ENCODE peak calls at places on chromosomes 12 and 14, in nine cellular contexts. V is fibroblast of lung, R is GM23248, A is coronary artery, D is cardiac fibroblast, H is mesenchymal stem cell, L is uterus, I is transverse colon, O is kidney. C is an unnamed sample.

GRCh38 chr14:103401223-103402214 is 16.3 kb downstream of the MARK3 start:
- DNase-seq in V (peak), R (peak), A (no peak), D (peak), H (peak), L (no peak), I (no peak), O (no peak), C (peak)

GRCh38 chr12:42236017-42236416 is 2.0 kb downstream of the YAF2 start:
- DNase-seq in V (peak), R (peak), A (no peak), D (no peak), H (no peak), L (no peak), I (no peak), O (no peak), C (no peak)

GRCh38 chr12:87518508-87518907 is 510.7 kb downstream of the C12orf50 start:
- DNase-seq in V (peak), R (no peak), A (no peak), D (peak), H (no peak), L (no peak), I (no peak), O (no peak), C (peak)

GRCh38 chr12:109949089-109949488 is 47.1 kb downstream of the GIT2 start:
- DNase-seq in V (peak), R (peak), A (no peak), D (peak), H (peak), L (no peak), I (no peak), O (no peak), C (peak)

GRCh38 chr12:6953417-6954315 is 2.5 kb downstream of the PTPN6 start:
- DNase-seq in V (peak), R (no peak), A (peak), D (peak), H (peak), L (no peak), I (peak), O (peak), C (no peak)

GRCh38 chr14:95233702-95234241 is 76.4 kb upstream of the DICER1 start:
- DNase-seq in V (no peak), R (no peak), A (no peak), D (peak), H (no peak), L (no peak), I (peak), O (peak), C (no peak)

GRCh38 chr14:102732924-102733323 is 44.3 kb upstream of the TRAF3 start:
- DNase-seq in V (no peak), R (no peak), A (no peak), D (no peak), H (no peak), L (no peak), I (no peak), O (no peak), C (no peak)

GRCh38 chr12:131988054-131988796 is 38.5 kb downstream of the EP400 start:
- DNase-seq in V (no peak), R (no peak), A (no peak), D (no peak), H (no peak), L (no peak), I (no peak), O (no peak), C (no peak)

GRCh38 chr12:62724947-62725447 is 210.0 kb downstream of the PPM1H start:
- DNase-seq in V (peak), R (peak), A (no peak), D (peak), H (peak), L (peak), I (peak), O (no peak), C (peak)

GRCh38 chr14:104289485-104289884 is 151.1 kb downstream of the KIF26A start:
- DNase-seq in V (no peak), R (no peak), A (no peak), D (no peak), H (no peak), L (no peak), I (no peak), O (peak), C (no peak)

GRCh38 chr12:114995891-114996290 is 311.9 kb upstream of the TBX3 start:
- DNase-seq in V (peak), R (peak), A (no peak), D (no peak), H (no peak), L (no peak), I (no peak), O (no peak), C (peak)

GRCh38 chr12:89345830-89346740 is 6.2 kb downstream of the DUSP6 start:
- DNase-seq in V (peak), R (peak), A (no peak), D (peak), H (peak), L (no peak), I (peak), O (no peak), C (peak)

GRCh38 chr12:22234561-22234960 is 99.9 kb downstream of the ST8SIA1 start:
- DNase-seq in V (peak), R (peak), A (no peak), D (peak), H (no peak), L (no peak), I (no peak), O (no peak), C (peak)

GRCh38 chr14:42214981-42215491 is 608.4 kb downstream of the LRFN5 start:
- DNase-seq in V (peak), R (peak), A (no peak), D (peak), H (peak), L (no peak), I (no peak), O (no peak), C (peak)

GRCh38 chr14:104746071-104746545 is 6.8 kb upstream of the SIVA1 start:
- DNase-seq in V (no peak), R (no peak), A (no peak), D (no peak), H (no peak), L (no peak), I (no peak), O (peak), C (no peak)

GRCh38 chr12:132662901-132663755 is 24.0 kb downstream of the POLE start:
- DNase-seq in V (no peak), R (no peak), A (no peak), D (no peak), H (no peak), L (no peak), I (no peak), O (no peak), C (no peak)

GRCh38 chr14:32426596-32427408 is 97.7 kb downstream of the AKAP6 start:
- DNase-seq in V (no peak), R (no peak), A (no peak), D (no peak), H (peak), L (no peak), I (no peak), O (no peak), C (no peak)

GRCh38 chr14:95127531-95127911 is 29.8 kb downstream of the DICER1 start:
- DNase-seq in V (no peak), R (no peak), A (no peak), D (no peak), H (no peak), L (no peak), I (no peak), O (no peak), C (no peak)

GRCh38 chr12:106183735-106184134 is 45.0 kb upstream of the NUAK1 start:
- DNase-seq in V (no peak), R (no peak), A (no peak), D (no peak), H (no peak), L (no peak), I (no peak), O (no peak), C (no peak)

GRCh38 chr12:541676-542289 is 82.0 kb downstream of the B4GALNT3 start:
- DNase-seq in V (peak), R (peak), A (no peak), D (no peak), H (no peak), L (no peak), I (no peak), O (peak), C (no peak)

GRCh38 chr14:38098074-38098846 is 109.4 kb upstream of the SSTR1 start:
- DNase-seq in V (peak), R (peak), A (no peak), D (peak), H (peak), L (no peak), I (no peak), O (no peak), C (peak)

GRCh38 chr12:92899388-92900001 is 29.6 kb downstream of the EEA1 start:
- DNase-seq in V (peak), R (peak), A (peak), D (peak), H (peak), L (peak), I (peak), O (peak), C (peak)

GRCh38 chr12:96985515-96986362 is 78.7 kb downstream of the NEDD1 start:
- DNase-seq in V (no peak), R (peak), A (no peak), D (peak), H (no peak), L (peak), I (peak), O (no peak), C (no peak)

GRCh38 chr12:57049890-57050289 is at the start of gene MYO1A:
- DNase-seq in V (peak), R (peak), A (no peak), D (peak), H (peak), L (no peak), I (peak), O (no peak), C (no peak)
- H3K4me3 ChIP-seq in V (no peak), R (no peak), A (no peak), D (no peak), H (no peak), L (no peak), I (peak), O (no peak), C (no peak)

GRCh38 chr14:61281911-61282310 is 773 bp upstream of the TMEM30B start:
- DNase-seq in V (no peak), R (peak), A (no peak), D (no peak), H (no peak), L (no peak), I (no peak), O (no peak), C (no peak)
- H3K4me3 ChIP-seq in V (no peak), R (no peak), A (no peak), D (no peak), H (no peak), L (no peak), I (no peak), O (no peak), C (no peak)

GRCh38 chr12:112973712-112974305 is 4.5 kb upstream of the OAS2 start:
- DNase-seq in V (no peak), R (no peak), A (no peak), D (no peak), H (no peak), L (no peak), I (no peak), O (no peak), C (no peak)
- H3K4me3 ChIP-seq in V (no peak), R (no peak), A (no peak), D (no peak), H (no peak), L (no peak), I (no peak), O (no peak), C (no peak)

DNA sequence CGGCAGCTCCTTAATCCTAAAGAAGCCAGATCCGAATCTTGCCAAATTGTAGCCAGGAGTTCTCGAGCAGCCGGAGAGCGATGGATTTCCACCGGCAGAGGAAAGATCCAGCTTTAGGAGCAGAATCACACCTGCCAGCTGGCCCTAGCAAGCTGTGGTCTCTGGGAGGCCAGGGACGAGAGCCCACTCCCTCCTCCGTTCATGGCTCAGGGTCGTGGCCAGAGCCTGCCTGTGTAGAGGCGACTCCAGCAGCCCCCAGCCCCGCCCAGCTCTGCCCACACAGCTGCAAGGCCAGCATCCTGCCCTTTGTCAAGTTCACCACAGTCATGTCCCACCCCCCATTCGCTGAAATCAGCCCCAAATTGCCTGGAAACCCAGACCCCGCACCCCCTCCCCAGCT is 121.0 kb downstream of the SCARB1 start:
- DNase-seq in V (no peak), R (no peak), A (no peak), D (no peak), H (no peak), L (no peak), I (no peak), O (no peak), C (no peak)
- H3K4me3 ChIP-seq in V (no peak), R (no peak), A (no peak), D (no peak), H (no peak), L (no peak), I (peak), O (no peak), C (no peak)

GRCh38 chr12:70052476-70052875 is 190.8 kb upstream of the CNOT2 start:
- DNase-seq in V (no peak), R (no peak), A (no peak), D (no peak), H (no peak), L (no peak), I (no peak), O (no peak), C (no peak)
- H3K4me3 ChIP-seq in V (no peak), R (no peak), A (no peak), D (no peak), H (no peak), L (no peak), I (no peak), O (no peak), C (no peak)

DNA sequence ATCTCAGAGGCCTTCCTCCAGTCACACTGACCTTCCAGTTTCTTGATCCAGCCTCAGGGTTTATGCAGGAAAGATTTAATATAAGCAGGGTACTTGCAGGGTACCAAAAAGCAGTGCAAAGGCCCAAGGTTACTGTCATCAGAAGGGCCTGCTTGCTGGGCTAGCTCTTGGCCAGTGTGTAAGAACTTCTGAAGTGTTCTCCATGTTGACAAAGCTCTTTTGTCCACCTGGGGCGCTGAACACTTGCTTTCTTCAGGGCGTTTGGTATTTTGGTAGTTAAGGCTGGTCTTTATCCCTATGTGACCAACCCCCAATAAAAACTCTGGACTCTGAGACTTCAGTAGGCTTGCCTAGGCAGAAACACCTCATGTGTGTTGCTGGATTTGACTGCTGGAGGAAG is 69.7 kb downstream of the ZC3H14 start:
- DNase-seq in V (no peak), R (no peak), A (no peak), D (no peak), H (no peak), L (no peak), I (no peak), O (no peak), C (no peak)
- H3K4me3 ChIP-seq in V (no peak), R (no peak), A (no peak), D (no peak), H (no peak), L (no peak), I (no peak), O (no peak), C (no peak)

GRCh38 chr12:103301642-103302620 is 193.8 kb downstream of the C12orf42 start:
- DNase-seq in V (no peak), R (no peak), A (no peak), D (no peak), H (no peak), L (no peak), I (no peak), O (no peak), C (no peak)
- H3K4me3 ChIP-seq in V (no peak), R (no peak), A (no peak), D (no peak), H (no peak), L (no peak), I (no peak), O (no peak), C (no peak)

DNA sequence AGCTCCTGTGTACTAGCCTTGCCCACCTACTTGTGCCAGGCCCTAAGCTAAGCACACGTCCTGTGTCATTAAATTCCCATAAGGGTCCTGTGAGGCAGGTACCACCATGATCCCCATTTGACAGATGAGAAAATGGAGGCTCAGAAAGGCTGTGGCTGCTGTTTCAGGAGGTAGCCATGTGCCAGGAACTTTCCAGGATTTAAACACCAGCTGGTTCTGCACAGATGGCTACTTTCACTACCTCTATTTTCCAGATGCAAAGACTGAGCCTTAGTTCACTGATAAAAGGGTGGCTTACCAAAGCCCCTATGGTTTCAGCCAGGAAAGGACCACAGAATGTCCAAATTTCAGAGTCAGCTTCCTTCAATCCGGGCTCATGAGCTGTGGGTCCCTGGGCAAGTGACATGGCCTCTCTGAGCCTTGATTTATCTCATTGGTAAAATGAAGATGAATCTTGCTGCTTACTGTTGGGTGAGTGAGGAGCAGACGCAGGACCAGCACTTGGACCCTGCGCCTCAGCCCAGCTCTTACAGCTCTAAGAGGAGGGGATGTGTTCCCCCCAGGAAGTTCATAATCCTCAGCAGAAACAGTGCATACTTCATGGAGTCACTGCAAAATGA is 23.5 kb downstream of the CMKLR1 start:
- DNase-seq in V (no peak), R (no peak), A (no peak), D (no peak), H (no peak), L (no peak), I (no peak), O (peak), C (no peak)
- H3K4me3 ChIP-seq in V (no peak), R (no peak), A (no peak), D (no peak), H (no peak), L (no peak), I (no peak), O (no peak), C (no peak)